ENCODE peak calls at places on chromosomes 4 and X, in four cellular contexts. V is IMR-90, A is cardiac muscle cell, W is breast epithelium. S is an unnamed sample.

GRCh38 chr4:181143241-181143854 is 1099.9 kb upstream of the TENM3 start:
- DNase-seq in W (peak; percentile 67), V (peak; percentile 72), A (peak; percentile 81), S (peak; percentile 79)

GRCh38 chr4:71230258-71230594 is 108.6 kb upstream of the SLC4A4 start:
- DNase-seq in W (no peak), V (peak; percentile 87), A (no peak), S (no peak)

GRCh38 chr4:153684182-153685073 is at the start of gene TLR2:
- DNase-seq in A (peak; percentile 26), W (peak; percentile 58), V (no peak), S (peak; percentile 22)

GRCh38 chr4:141768954-141769353 is 132.6 kb downstream of the IL15 start:
- DNase-seq in A (peak; percentile 46), V (peak; percentile 86), W (no peak), S (no peak)

GRCh38 chr4:84394386-84394785 is 104.7 kb downstream of the NKX6-1 start:
- DNase-seq in A (no peak), V (no peak), W (no peak), S (no peak)

GRCh38 chr4:54090804-54091623 is 8.9 kb upstream of the GSX2 start:
- DNase-seq in W (peak; percentile 53), V (peak; percentile 33), A (peak; percentile 37), S (peak; percentile 72)

GRCh38 chr4:127224556-127224955 is 408.2 kb upstream of the INTU start:
- DNase-seq in A (no peak), V (no peak), W (no peak), S (no peak)

GRCh38 chr4:140046573-140046972 is 107.4 kb downstream of the MAML3 start:
- DNase-seq in W (no peak), V (no peak), A (no peak), S (no peak)

GRCh38 chr4:25032126-25032525 is 1.4 kb upstream of the LGI2 start:
- DNase-seq in V (peak; percentile 5), A (peak; percentile 27), W (no peak), S (no peak)

GRCh38 chr4:159944477-159944876 is 841.6 kb downstream of the RAPGEF2 start:
- DNase-seq in W (no peak), A (no peak), V (no peak), S (no peak)

GRCh38 chr4:30979402-30979801 is 259.2 kb downstream of the PCDH7 start:
- DNase-seq in A (no peak), W (no peak), V (no peak), S (no peak)

GRCh38 chrX:7927259-7928167 is at the start of gene PNPLA4:
- DNase-seq in A (peak; percentile 83), V (peak; percentile 64), W (peak; percentile 84), S (no peak)

GRCh38 chr4:148443550-148444295 is 1.5 kb upstream of the NR3C2 start:
- DNase-seq in V (no peak), A (no peak), W (peak; percentile 36), S (peak; percentile 77)

GRCh38 chrX:11557120-11557519 is 108.6 kb downstream of the ARHGAP6 start:
- DNase-seq in A (peak; percentile 40), V (peak; percentile 72), W (no peak), S (no peak)

GRCh38 chr4:54320826-54321320 is 91.8 kb downstream of the PDGFRA start:
- DNase-seq in A (no peak), V (no peak), W (no peak), S (no peak)

GRCh38 chr4:73450398-73451004 is 14.5 kb downstream of the AFP start:
- DNase-seq in V (peak; percentile 89), W (no peak), A (peak; percentile 80), S (no peak)

GRCh38 chr4:158202475-158202874 is 7.8 kb upstream of the TMEM144 start:
- DNase-seq in A (no peak), W (no peak), V (no peak), S (no peak)

GRCh38 chr4:30953799-30954198 is 233.6 kb downstream of the PCDH7 start:
- DNase-seq in A (no peak), V (no peak), W (no peak), S (no peak)

GRCh38 chr4:75939890-75940691 is 722 bp downstream of the NAAA start:
- DNase-seq in A (peak; percentile 58), V (peak; percentile 32), W (peak; percentile 38), S (peak; percentile 27)

GRCh38 chr4:155758500-155759371 is at the start of gene GUCY1B1:
- DNase-seq in A (peak; percentile 97), W (peak; percentile 90), V (peak; percentile 94), S (peak; percentile 82)

GRCh38 chrX:150849996-150850720 is 48.3 kb downstream of the CD99L2 start:
- DNase-seq in A (peak; percentile 33), V (no peak), W (no peak), S (no peak)

GRCh38 chr4:141761926-141762325 is 125.5 kb downstream of the IL15 start:
- DNase-seq in W (no peak), V (no peak), A (no peak), S (no peak)

GRCh38 chrX:107628662-107629532 is 587 bp downstream of the PRPS1 start:
- DNase-seq in A (peak; percentile 30), W (no peak), V (peak; percentile 6), S (no peak)

GRCh38 chr4:128583753-128584712 is 225.5 kb upstream of the JADE1 start:
- DNase-seq in A (peak; percentile 64), V (no peak), W (no peak), S (no peak)

GRCh38 chrX:111103246-111103645 is 7.3 kb downstream of the PAK3 start:
- DNase-seq in A (no peak), W (no peak), V (no peak), S (no peak)

GRCh38 chr4:176350671-176351070 is 30.9 kb downstream of the SPCS3 start:
- DNase-seq in A (no peak), V (no peak), W (no peak), S (no peak)

GRCh38 chr4:53208749-53209148 is 157.1 kb downstream of the SCFD2 start:
- DNase-seq in V (no peak), W (no peak), A (no peak), S (no peak)

GRCh38 chr4:152255437-152255836 is 280.5 kb downstream of the FBXW7 start:
- DNase-seq in W (no peak), A (no peak), V (peak; percentile 27), S (no peak)

GRCh38 chr4:6695660-6696581 is 2.2 kb downstream of the S100P start:
- DNase-seq in W (peak; percentile 62), A (no peak), V (peak; percentile 16), S (no peak)

GRCh38 chr4:175703956-175704600 is 108.0 kb downstream of the GPM6A start:
- DNase-seq in V (no peak), A (no peak), W (no peak), S (no peak)

GRCh38 chr4:55906323-55906722 is 42.4 kb upstream of the CEP135 start:
- DNase-seq in V (no peak), A (no peak), W (no peak), S (no peak)

GRCh38 chrX:46165411-46165810 is 379.8 kb downstream of the ZNF674 start:
- DNase-seq in V (peak; percentile 16), A (peak; percentile 7), W (no peak), S (no peak)

DNA sequence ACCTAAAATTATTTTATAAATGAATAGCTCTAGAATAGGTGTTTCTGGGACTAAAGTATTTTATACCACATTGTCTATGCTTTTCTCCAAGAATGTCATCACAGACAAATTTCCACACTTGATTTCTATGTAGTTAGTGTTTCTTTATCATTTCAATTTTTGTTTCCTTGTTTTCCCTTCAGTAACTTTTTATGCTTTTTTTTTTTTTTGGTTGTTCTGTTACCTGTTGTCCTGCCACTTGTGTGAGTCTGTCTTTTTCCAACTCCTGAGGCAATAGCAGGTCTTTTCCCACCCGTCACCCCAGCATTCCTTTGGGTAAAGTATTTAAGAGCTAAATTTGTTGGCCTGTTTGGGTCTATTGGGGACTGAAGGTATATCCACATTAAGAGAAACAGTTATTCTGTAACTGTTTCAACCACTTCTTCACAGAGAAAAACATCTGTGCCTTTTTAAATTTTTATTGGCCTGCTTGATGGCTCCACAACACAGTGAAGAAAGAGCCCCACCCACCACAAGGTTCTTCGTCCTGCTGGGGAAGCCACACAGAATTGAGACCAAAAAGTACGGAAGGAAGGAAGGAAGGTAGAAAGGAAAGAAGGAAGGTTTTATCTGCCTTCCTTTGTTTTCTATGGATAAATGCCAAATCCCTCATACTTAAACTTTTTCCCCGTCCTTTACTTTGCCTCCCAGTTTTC is 17.7 kb upstream of the GPC3 start:
- DNase-seq in V (no peak), A (no peak), W (no peak), S (no peak)
- H3K27me3 ChIP-seq in V (peaks cover 2% of the 10 kb centered on the region), A (no peaks in the 10 kb centered on the region), W (no peaks in the 10 kb centered on the region), S (no peaks in the 10 kb centered on the region)

DNA sequence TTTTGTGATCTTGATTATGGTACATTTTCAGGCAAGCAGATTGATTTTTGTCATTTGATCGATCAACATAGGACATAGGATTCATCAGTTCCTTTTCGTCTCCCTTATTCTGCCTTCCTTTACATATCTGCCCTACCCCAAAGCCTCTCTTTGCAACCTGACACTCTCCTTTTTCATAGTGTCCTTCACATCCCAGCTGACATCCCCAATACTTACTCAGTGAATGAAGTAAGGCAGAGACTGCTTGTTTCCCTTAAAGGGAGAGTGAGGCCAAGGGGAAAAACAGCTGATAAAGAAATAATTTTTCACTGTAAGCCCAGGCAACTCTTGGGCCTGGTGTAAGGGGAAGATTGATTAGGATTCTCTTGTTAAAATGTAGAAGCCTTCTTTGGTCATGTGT is 69.8 kb downstream of the GBA3 start:
- DNase-seq in V (no peak), W (no peak), A (no peak), S (no peak)
- H3K27me3 ChIP-seq in V (no peaks in the 10 kb centered on the region), W (no peaks in the 10 kb centered on the region), A (no peaks in the 10 kb centered on the region), S (no peaks in the 10 kb centered on the region)

DNA sequence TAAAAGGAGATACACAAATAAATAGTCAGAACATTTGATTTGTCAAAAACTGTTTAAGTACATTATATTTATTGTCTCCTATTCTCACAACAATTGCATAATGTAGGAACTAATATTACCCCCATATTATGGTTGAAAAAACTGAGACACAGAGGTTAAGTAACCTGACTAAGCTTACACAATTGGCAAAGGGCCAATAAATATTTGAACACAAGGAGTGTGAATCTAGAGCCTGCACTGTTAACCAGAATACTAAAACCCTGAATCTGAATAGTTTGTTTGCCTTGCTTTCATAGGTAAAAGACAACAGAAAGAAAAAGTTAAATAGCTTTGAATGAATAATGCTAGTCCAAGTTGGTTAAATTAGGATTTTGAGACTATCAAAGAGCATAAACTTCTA is 55.2 kb downstream of the IL13RA2 start:
- DNase-seq in W (no peak), V (no peak), A (no peak), S (no peak)
- H3K27me3 ChIP-seq in W (no peaks in the 10 kb centered on the region), V (no peaks in the 10 kb centered on the region), A (no peaks in the 10 kb centered on the region), S (no peaks in the 10 kb centered on the region)

GRCh38 chr4:165874799-165875371 is 1.8 kb downstream of the TLL1 start:
- DNase-seq in A (peak; percentile 47), V (no peak), W (no peak), S (no peak)
- H3K27me3 ChIP-seq in A (peaks cover 65% of the 10 kb centered on the region), V (peaks cover 4% of the 10 kb centered on the region), W (no peaks in the 10 kb centered on the region), S (no peaks in the 10 kb centered on the region)

DNA sequence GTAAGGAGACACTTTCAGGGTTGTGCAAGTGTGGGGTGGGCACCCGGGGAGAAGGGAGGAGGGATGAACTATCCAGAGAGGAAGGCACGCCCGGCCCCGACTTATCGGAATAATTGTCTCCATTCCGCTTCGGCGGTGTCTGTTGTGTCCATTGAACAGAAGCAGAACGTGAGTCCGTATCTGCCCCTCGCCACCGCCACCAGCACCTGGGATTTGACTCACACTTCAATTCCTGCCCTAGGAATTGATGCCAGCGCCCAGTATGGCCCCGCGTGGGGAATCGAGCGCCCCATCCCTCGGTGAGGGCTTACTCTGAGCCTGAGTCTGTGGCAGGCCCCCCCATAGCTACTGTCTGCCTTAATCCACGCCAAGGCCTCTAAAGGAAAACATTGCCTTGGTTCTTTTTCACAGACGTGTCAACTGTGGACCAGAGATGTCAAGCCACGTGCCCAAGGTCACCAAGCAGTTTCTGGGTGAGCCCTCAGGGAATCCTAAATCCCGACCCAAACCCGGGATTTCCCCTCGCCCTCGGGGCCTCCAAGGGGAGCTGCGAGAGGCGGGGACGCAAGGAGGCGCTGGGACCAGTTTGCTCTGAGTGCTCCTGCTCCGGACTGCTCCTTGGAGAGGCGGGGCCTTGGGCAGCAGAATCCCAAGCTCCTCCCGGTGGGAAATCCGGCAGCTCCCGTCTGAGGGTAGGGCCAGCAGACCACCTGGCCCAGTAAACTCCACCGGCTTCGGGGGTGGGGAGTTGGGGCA is 12.9 kb downstream of the MSX1 start:
- DNase-seq in V (no peak), W (no peak), A (no peak), S (no peak)
- H3K27me3 ChIP-seq in V (peaks cover 84% of the 10 kb centered on the region), W (peaks cover 3% of the 10 kb centered on the region), A (peaks cover 97% of the 10 kb centered on the region), S (peaks cover 21% of the 10 kb centered on the region)

S was measured in ascending aorta.